ENCODE peak calls at places on chromosomes 5 and 9, in four cellular contexts. V is GM23248, G is fibroblast of lung, Z is PC-3. L is an unnamed sample.

GRCh38 chr9:128632066-128632465 is 24.6 kb downstream of the DYNC2I2 start:
- DNase-seq in V (no peak), G (no peak), Z (no peak), L (no peak)

GRCh38 chr9:129206921-129207320 is 28.9 kb upstream of the IER5L start:
- DNase-seq in V (no peak), G (no peak), Z (no peak), L (no peak)

GRCh38 chr9:89422151-89422918 is 75.6 kb downstream of the SEMA4D start:
- DNase-seq in V (peak), G (no peak), Z (peak), L (peak)

GRCh38 chr9:101311759-101312420 is 72.9 kb downstream of the BAAT start:
- DNase-seq in V (peak), G (peak), Z (peak), L (no peak)

GRCh38 chr9:5052858-5053257 is 67.8 kb downstream of the JAK2 start:
- DNase-seq in V (peak), G (peak), Z (no peak), L (no peak)

GRCh38 chr5:66072031-66072430 is 72.1 kb upstream of the SREK1 start:
- DNase-seq in V (peak), G (no peak), Z (no peak), L (no peak)

GRCh38 chr5:17056056-17056690 is 120.1 kb upstream of the MYO10 start:
- DNase-seq in V (peak), G (no peak), Z (peak), L (no peak)

GRCh38 chr9:76463211-76463610 is 4.2 kb downstream of the GCNT1 start:
- DNase-seq in V (no peak), G (no peak), Z (no peak), L (no peak)

GRCh38 chr9:4866239-4866969 is 73.7 kb downstream of the RCL1 start:
- DNase-seq in V (peak), G (no peak), Z (peak), L (no peak)

GRCh38 chr9:120436937-120437592 is 142.9 kb downstream of the CDK5RAP2 start:
- DNase-seq in V (no peak), G (peak), Z (no peak), L (no peak)

GRCh38 chr9:132853482-132853881 is 24.6 kb downstream of the AK8 start:
- DNase-seq in V (no peak), G (no peak), Z (no peak), L (no peak)

GRCh38 chr5:154757647-154758406 is 2.6 kb downstream of the LARP1 start:
- DNase-seq in V (peak), G (no peak), Z (peak), L (no peak)

GRCh38 chr9:893843-894420 is 52.4 kb downstream of the DMRT1 start:
- DNase-seq in V (peak), G (peak), Z (peak), L (peak)

GRCh38 chr5:122195784-122196394 is 66.5 kb downstream of the ZNF474 start:
- DNase-seq in V (peak), G (peak), Z (peak), L (no peak)

GRCh38 chr9:34139477-34140146 is 13.1 kb upstream of the DCAF12 start:
- DNase-seq in V (peak), G (peak), Z (peak), L (no peak)

GRCh38 chr5:93343570-93343969 is 237.4 kb downstream of the NR2F1-AS1 start:
- DNase-seq in V (no peak), G (peak), Z (no peak), L (no peak)

GRCh38 chr5:169343761-169344160 is 42.8 kb upstream of the SLIT3 start:
- DNase-seq in V (no peak), G (no peak), Z (peak), L (no peak)

GRCh38 chr5:54764691-54765090 is 220.7 kb downstream of the ESM1 start:
- DNase-seq in V (peak), G (no peak), Z (no peak), L (no peak)

GRCh38 chr5:108164574-108164973 is 217.3 kb downstream of the FBXL17 start:
- DNase-seq in V (no peak), G (no peak), Z (no peak), L (no peak)

GRCh38 chr9:112556497-112557085 is 70.0 kb downstream of the KIAA1958 start:
- DNase-seq in V (peak), G (peak), Z (peak), L (no peak)

GRCh38 chr9:137427454-137428310 is 4.5 kb downstream of the NOXA1 start:
- DNase-seq in V (no peak), G (no peak), Z (no peak), L (no peak)

GRCh38 chr9:137428311-137428630 is 5.1 kb downstream of the NOXA1 start:
- DNase-seq in V (no peak), G (no peak), Z (no peak), L (no peak)

GRCh38 chr9:137423810-137424291 is 658 bp downstream of the NOXA1 start:
- DNase-seq in V (no peak), G (no peak), Z (peak), L (no peak)

GRCh38 chr9:137428841-137429545 is 5.8 kb downstream of the NOXA1 start:
- DNase-seq in V (no peak), G (no peak), Z (no peak), L (no peak)

DNA sequence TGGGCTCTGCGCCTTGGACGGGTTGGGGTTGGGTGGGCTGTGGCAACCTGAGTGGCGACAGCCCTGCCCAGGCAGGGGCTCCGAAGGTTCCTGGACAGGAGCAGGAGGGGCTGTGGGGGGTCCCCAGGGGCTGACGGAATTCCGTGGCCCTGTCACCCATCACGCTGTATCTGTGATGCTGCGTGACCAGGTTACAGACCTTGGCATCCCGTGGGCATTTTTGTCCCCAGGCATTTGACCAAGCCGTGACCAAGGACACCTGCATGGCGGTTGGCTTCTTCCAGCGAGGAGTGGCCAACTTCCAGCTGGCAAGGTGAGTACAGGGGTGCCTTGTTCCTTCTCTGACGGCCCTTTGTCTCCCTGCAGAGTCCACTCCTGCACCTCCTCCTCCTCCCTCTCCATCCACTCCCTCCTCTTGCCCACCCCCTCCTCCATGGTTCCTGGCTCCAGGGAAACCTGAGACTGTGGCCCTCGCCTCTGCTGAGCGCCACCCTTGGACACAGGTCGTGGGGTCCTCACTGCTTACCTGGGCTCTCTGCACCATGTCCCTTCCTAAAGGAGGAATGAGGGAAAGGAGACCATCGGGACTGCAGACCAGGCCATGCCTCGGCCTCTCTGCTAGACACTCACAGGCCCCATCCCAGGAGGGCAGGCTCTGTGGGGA is 3.0 kb downstream of the NOXA1 start:
- DNase-seq in V (no peak), G (no peak), Z (no peak), L (no peak)
- H3K9ac ChIP-seq in V (no peak), G (no peak), Z (no peak), L (no peak)

GRCh38 chr5:133051117-133051546 is 681 bp upstream of the HSPA4 start:
- DNase-seq in V (peak), G (no peak), Z (no peak), L (no peak)

GRCh38 chr5:133053463-133053862 is 1.6 kb downstream of the HSPA4 start:
- DNase-seq in V (no peak), G (no peak), Z (no peak), L (no peak)

GRCh38 chr5:133050500-133050899 is 1.3 kb upstream of the HSPA4 start:
- DNase-seq in V (no peak), G (no peak), Z (no peak), L (no peak)

GRCh38 chr5:133052317-133053175 is 733 bp downstream of the HSPA4 start:
- DNase-seq in V (peak), G (peak), Z (peak), L (peak)

GRCh38 chr5:133051547-133052316 is at the start of gene HSPA4:
- DNase-seq in V (peak), G (peak), Z (peak), L (peak)
- TF ChIP-seq EZH2 in V (no peak), G (no peak), Z (no peak), L (no peak)

GRCh38 chr5:173522518-173522917 is 93.9 kb downstream of the BOD1 start:
- DNase-seq in V (no peak), G (no peak), Z (no peak), L (no peak)

GRCh38 chr5:173518856-173519255 is 97.6 kb downstream of the BOD1 start:
- DNase-seq in V (no peak), G (no peak), Z (no peak), L (no peak)

GRCh38 chr5:173523388-173523787 is 93.1 kb downstream of the BOD1 start:
- DNase-seq in V (no peak), G (no peak), Z (no peak), L (no peak)

GRCh38 chr5:173527671-173528070 is 88.8 kb downstream of the BOD1 start:
- DNase-seq in V (no peak), G (no peak), Z (no peak), L (no peak)

GRCh38 chr5:173524136-173524535 is 92.3 kb downstream of the BOD1 start:
- DNase-seq in V (no peak), G (no peak), Z (no peak), L (no peak)
- H2AFZ ChIP-seq in V (no peak), G (no peak), Z (no peak), L (no peak)

GRCh38 chr9:124214596-124215550 is 42.9 kb upstream of the NEK6 start:
- DNase-seq in V (no peak), G (no peak), Z (no peak), L (no peak)

GRCh38 chr9:124214116-124214515 is 43.6 kb upstream of the NEK6 start:
- DNase-seq in V (no peak), G (no peak), Z (no peak), L (no peak)

GRCh38 chr9:124210697-124211096 is 47.1 kb upstream of the NEK6 start:
- DNase-seq in V (peak), G (no peak), Z (peak), L (no peak)

GRCh38 chr9:124213396-124213795 is 44.4 kb upstream of the NEK6 start:
- DNase-seq in V (no peak), G (no peak), Z (no peak), L (no peak)

GRCh38 chr9:124212381-124213050 is 45.2 kb upstream of the NEK6 start:
- DNase-seq in V (peak), G (peak), Z (peak), L (no peak)
- H3K9ac ChIP-seq in V (peak), G (no peak), Z (peak), L (no peak)

GRCh38 chr9:137052998-137053943 is 590 bp downstream of the ENTPD2 start:
- DNase-seq in V (no peak), G (no peak), Z (no peak), L (no peak)
- TF ChIP-seq EZH2 in V (no peak), G (peak), Z (no peak), L (no peak)

GRCh38 chr9:96655198-96655851 is at the start of gene PRXL2C:
- DNase-seq in V (peak), G (peak), Z (peak), L (no peak)
- H2AFZ ChIP-seq in V (peak), G (peak), Z (peak), L (no peak)